ENCODE peak calls at places on chromosome 3, in nine cellular contexts. K is lung, D is A549, C is stomach, M is WTC11, U is uterus, X is astrocyte of the spinal cord, O is psoas muscle, A is B cell. W is an unnamed sample.

GRCh38 chr3:9037113-9037715 is 73.9 kb upstream of the RAD18 start:
- DNase-seq in A (no peak), X (no peak), D (no peak), U (peak), C (no peak), M (no peak), K (no peak), O (no peak), W (no peak)

GRCh38 chr3:140360332-140360731 is 317.5 kb upstream of the TRIM42 start:
- DNase-seq in O (no peak), X (no peak), C (no peak), A (no peak), U (no peak), K (no peak), M (no peak), D (no peak), W (no peak)

GRCh38 chr3:139307072-139307491 is 36.7 kb upstream of the MRPS22 start:
- DNase-seq in U (no peak), C (no peak), K (no peak), D (peak), O (no peak), X (no peak), M (no peak), A (no peak), W (no peak)

GRCh38 chr3:10756546-10756945 is 59.5 kb upstream of the SLC6A11 start:
- DNase-seq in X (no peak), D (no peak), O (no peak), M (no peak), K (no peak), U (no peak), A (no peak), C (no peak), W (no peak)

GRCh38 chr3:27721717-27722564 is at the start of gene EOMES:
- DNase-seq in O (peak), C (peak), D (peak), K (no peak), M (peak), A (no peak), U (no peak), X (peak), W (peak)

GRCh38 chr3:13509816-13510192 is 29.7 kb downstream of the HDAC11 start:
- DNase-seq in U (no peak), A (no peak), D (no peak), M (no peak), O (peak), C (no peak), K (no peak), X (no peak), W (no peak)

GRCh38 chr3:189355481-189356201 is 183.9 kb downstream of the TPRG1 start:
- DNase-seq in O (no peak), C (no peak), X (peak), U (no peak), M (no peak), D (peak), A (no peak), K (no peak), W (no peak)

GRCh38 chr3:72343078-72343477 is 505.2 kb downstream of the SHQ1 start:
- DNase-seq in U (no peak), A (no peak), O (no peak), D (no peak), M (no peak), X (peak), C (no peak), K (no peak), W (no peak)

GRCh38 chr3:159560214-159561004 is 428.2 kb upstream of the IL12A start:
- DNase-seq in X (no peak), U (no peak), A (no peak), O (no peak), M (peak), C (no peak), K (no peak), D (no peak), W (no peak)

GRCh38 chr3:34832865-34833508 is 806.3 kb upstream of the ARPP21 start:
- DNase-seq in M (no peak), K (no peak), X (no peak), C (no peak), D (no peak), U (no peak), O (no peak), A (no peak), W (no peak)

GRCh38 chr3:72273615-72274014 is 488.7 kb upstream of the PROK2 start:
- DNase-seq in O (no peak), X (peak), U (no peak), D (no peak), M (peak), A (no peak), K (no peak), C (no peak), W (no peak)

GRCh38 chr3:44862221-44862637 is 517 bp downstream of the TMEM42 start:
- DNase-seq in D (peak), M (no peak), X (peak), K (no peak), O (no peak), C (no peak), A (peak), U (peak), W (no peak)

GRCh38 chr3:46831316-46831715 is 31.9 kb downstream of the MYL3 start:
- DNase-seq in X (no peak), U (no peak), D (no peak), A (no peak), O (no peak), K (no peak), C (no peak), M (no peak), W (no peak)

GRCh38 chr3:171184372-171184771 is 157.9 kb upstream of the SLC2A2 start:
- DNase-seq in C (no peak), U (no peak), A (no peak), M (no peak), D (no peak), K (no peak), O (no peak), X (no peak), W (peak)

GRCh38 chr3:100023595-100023994 is 90.7 kb downstream of the FILIP1L start:
- DNase-seq in X (no peak), A (no peak), D (no peak), C (no peak), M (no peak), U (no peak), O (no peak), K (no peak), W (no peak)

GRCh38 chr3:101146946-101147345 is 153.7 kb upstream of the ABI3BP start:
- DNase-seq in X (no peak), U (no peak), A (no peak), K (no peak), M (no peak), C (no peak), D (no peak), O (no peak), W (no peak)

GRCh38 chr3:115217678-115218451 is 70.8 kb upstream of the ZBTB20 start:
- DNase-seq in M (peak), D (peak), K (no peak), A (no peak), X (peak), C (no peak), U (peak), O (no peak), W (peak)

GRCh38 chr3:127820221-127820870 is 2.0 kb downstream of the MGLL start:
- DNase-seq in K (peak), M (no peak), C (no peak), X (peak), O (no peak), A (no peak), U (no peak), D (peak), W (no peak)

GRCh38 chr3:184604039-184604955 is 42.7 kb downstream of the EPHB3 start:
- DNase-seq in K (no peak), O (peak), A (no peak), C (no peak), X (no peak), D (no peak), U (no peak), M (peak), W (no peak)

GRCh38 chr3:134059680-134060560 is 30.2 kb upstream of the SLCO2A1 start:
- DNase-seq in D (no peak), A (no peak), M (no peak), O (no peak), K (no peak), C (no peak), X (peak), U (no peak), W (no peak)

GRCh38 chr3:134029256-134029733 is 430 bp downstream of the SLCO2A1 start:
- DNase-seq in A (no peak), X (peak), K (no peak), C (no peak), D (peak), O (no peak), M (no peak), U (no peak), W (no peak)

GRCh38 chr3:53675022-53675697 is 171.1 kb downstream of the CHDH start:
- DNase-seq in O (no peak), M (no peak), C (no peak), X (no peak), U (no peak), D (no peak), K (no peak), A (no peak), W (no peak)

DNA sequence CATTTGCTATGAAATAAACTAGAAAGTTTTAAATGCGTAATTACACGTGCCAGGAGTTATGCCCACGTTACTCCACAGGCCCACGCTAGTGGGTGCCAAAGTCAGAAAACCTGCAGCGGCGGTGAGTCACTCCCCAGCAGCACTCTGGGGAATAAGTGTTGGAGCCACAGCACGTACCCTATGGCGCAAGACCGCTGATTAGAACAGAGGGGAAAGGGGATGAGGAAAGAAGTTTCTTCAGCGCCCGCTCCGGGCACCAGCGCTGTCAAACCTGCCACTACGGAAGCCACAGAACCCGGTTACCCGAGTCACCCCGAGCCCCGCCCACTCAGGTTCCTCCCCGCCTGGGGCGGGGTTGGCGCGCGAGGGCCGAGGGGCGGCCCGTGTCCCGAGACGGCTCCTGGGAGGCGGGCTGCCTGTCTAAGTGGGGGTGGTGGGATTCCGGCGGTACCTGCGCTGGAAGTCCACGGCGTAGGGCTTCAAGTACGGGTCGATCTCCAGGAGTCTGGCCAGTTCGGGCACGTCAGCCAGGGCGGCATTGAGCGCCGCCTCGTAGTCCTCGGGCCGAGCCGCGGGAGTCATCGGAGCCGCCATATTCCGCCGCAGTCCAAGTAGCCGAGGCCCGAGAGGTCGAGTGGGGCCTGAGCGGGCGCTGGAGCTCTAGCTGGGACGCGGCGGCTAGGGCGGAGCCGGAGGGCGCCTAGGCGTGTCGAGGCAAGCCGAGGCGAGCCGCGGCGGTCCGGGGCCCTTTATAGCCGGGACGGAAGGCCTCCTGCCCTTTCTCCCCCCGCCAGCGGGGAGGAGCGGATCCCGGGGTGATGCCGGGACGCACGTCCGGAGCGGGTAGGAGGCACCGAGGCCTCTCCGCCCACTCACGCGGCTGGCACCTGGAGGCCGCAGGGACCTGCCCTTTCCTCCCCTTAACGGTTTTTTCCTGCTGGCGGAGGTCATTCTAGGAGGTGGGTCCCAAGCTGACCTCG is at the start of gene GBE1:
- DNase-seq in A (peak), O (peak), K (peak), X (peak), M (peak), C (peak), U (peak), D (peak), W (peak)
- TF ChIP-seq CTCF in A (peak), O (peak), K (peak), X (peak), M (no peak), C (no peak), U (peak), D (peak), W (peak)

GRCh38 chr3:15636028-15636709 is 34.6 kb downstream of the BTD start:
- DNase-seq in U (peak), O (no peak), M (no peak), D (peak), K (no peak), C (no peak), A (no peak), X (peak), W (peak)
- TF ChIP-seq CTCF in U (no peak), O (no peak), M (no peak), D (no peak), K (no peak), C (no peak), A (no peak), X (no peak), W (no peak)

DNA sequence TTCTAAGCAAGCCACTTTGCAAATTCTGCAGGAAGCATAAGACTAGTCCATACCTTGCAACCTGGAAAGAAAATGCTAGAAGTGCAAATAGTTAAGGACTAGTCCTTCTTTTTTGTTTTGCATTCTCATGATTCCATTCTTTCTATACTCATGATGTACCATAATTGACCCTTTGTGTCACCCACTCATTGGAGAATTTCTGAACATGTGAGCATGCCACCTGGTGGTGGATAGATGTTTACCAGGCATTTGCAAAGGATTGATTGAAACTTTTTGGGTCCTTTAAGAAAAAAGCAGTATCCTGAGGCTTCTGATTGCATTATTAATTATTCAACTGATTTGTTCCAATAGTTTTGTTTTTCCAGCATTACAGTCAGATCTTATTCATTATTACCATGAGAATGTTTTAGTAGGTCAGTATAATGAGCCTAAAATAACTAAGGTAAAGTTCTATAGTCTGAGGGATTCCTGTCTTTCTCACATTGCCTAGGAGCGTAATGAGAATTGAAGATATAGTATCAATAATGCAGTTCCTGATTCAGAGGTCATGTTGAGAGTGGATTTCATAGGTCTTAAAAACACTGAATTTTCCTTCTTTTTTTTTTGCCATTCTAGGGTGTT is 20.2 kb upstream of the DIPK2A start:
- DNase-seq in X (peak), O (no peak), D (peak), M (peak), U (no peak), K (peak), C (no peak), A (peak), W (peak)
- TF ChIP-seq CTCF in X (peak), O (peak), D (peak), M (peak), U (peak), K (peak), C (no peak), A (peak), W (peak)

GRCh38 chr3:49132437-49133225 is at the start of gene LAMB2:
- DNase-seq in U (peak), A (no peak), C (peak), X (peak), M (peak), D (peak), O (peak), K (peak), W (no peak)
- TF ChIP-seq CTCF in U (peak), A (no peak), C (no peak), X (peak), M (no peak), D (peak), O (no peak), K (no peak), W (no peak)

GRCh38 chr3:123071581-123071980 is 4.8 kb downstream of the PDIA5 start:
- DNase-seq in A (no peak), C (no peak), K (no peak), X (no peak), O (no peak), M (no peak), D (no peak), U (no peak), W (no peak)

GRCh38 chr3:123072152-123072551 is 5.3 kb downstream of the PDIA5 start:
- DNase-seq in K (no peak), D (no peak), M (no peak), U (no peak), C (peak), A (no peak), O (no peak), X (no peak), W (no peak)

GRCh38 chr3:123070471-123070870 is 3.6 kb downstream of the PDIA5 start:
- DNase-seq in D (no peak), A (no peak), O (no peak), M (no peak), X (no peak), K (no peak), C (no peak), U (no peak), W (no peak)

GRCh38 chr3:123072564-123072963 is 5.7 kb downstream of the PDIA5 start:
- DNase-seq in M (no peak), X (no peak), K (no peak), U (no peak), O (no peak), A (no peak), D (no peak), C (no peak), W (no peak)

GRCh38 chr3:123071146-123071545 is 4.3 kb downstream of the PDIA5 start:
- DNase-seq in D (peak), A (no peak), C (no peak), U (no peak), K (no peak), X (no peak), O (no peak), M (peak), W (no peak)
- TF ChIP-seq CTCF in D (no peak), A (no peak), C (no peak), U (no peak), K (no peak), X (peak), O (no peak), M (no peak), W (no peak)

GRCh38 chr3:98826126-98826525 is 63.0 kb downstream of the ST3GAL6 start:
- DNase-seq in M (no peak), D (no peak), K (no peak), O (no peak), C (no peak), U (no peak), A (no peak), X (no peak), W (no peak)

GRCh38 chr3:98823791-98824190 is 60.7 kb downstream of the ST3GAL6 start:
- DNase-seq in O (no peak), U (no peak), X (no peak), M (no peak), A (no peak), K (no peak), C (no peak), D (no peak), W (no peak)

GRCh38 chr3:98824256-98824655 is 61.1 kb downstream of the ST3GAL6 start:
- DNase-seq in O (no peak), D (no peak), K (no peak), M (no peak), A (no peak), U (no peak), X (no peak), C (no peak), W (no peak)

GRCh38 chr3:98829246-98829832 is 66.2 kb downstream of the ST3GAL6 start:
- DNase-seq in D (no peak), C (no peak), U (no peak), K (no peak), O (no peak), X (no peak), M (no peak), A (no peak), W (no peak)

DNA sequence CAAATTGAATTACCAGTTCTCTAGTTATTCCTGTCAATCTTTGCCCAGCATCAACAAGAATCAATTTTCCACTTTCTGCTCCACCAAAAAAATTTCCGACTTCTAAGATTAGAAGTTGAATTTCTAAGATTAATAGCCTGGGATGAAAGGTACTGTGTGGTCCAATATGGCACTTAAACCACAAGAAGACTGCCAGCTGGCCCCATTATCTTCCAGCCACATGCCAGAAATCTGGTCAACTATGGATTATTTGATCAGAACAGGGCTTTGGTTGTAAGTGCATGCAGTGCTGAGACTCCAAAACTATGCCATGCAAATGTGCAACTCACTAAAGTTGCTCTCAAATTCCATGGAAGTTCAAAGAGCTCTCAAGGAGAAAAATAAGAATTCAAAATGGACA is 64.1 kb downstream of the ST3GAL6 start:
- DNase-seq in X (no peak), O (no peak), D (no peak), K (no peak), A (no peak), C (no peak), M (no peak), U (no peak), W (no peak)
- TF ChIP-seq CTCF in X (no peak), O (no peak), D (no peak), K (no peak), A (no peak), C (no peak), M (no peak), U (no peak), W (no peak)

GRCh38 chr3:64109438-64109837 is 86.1 kb upstream of the PSMD6 start:
- DNase-seq in M (no peak), O (no peak), X (no peak), C (no peak), U (no peak), D (peak), A (no peak), K (no peak), W (no peak)

GRCh38 chr3:64114651-64115050 is 91.4 kb upstream of the PSMD6 start:
- DNase-seq in D (no peak), K (no peak), A (no peak), X (no peak), C (no peak), O (no peak), U (no peak), M (no peak), W (no peak)

GRCh38 chr3:64111083-64111482 is 87.8 kb upstream of the PSMD6 start:
- DNase-seq in A (no peak), U (no peak), C (no peak), D (no peak), K (no peak), M (no peak), X (no peak), O (no peak), W (no peak)

GRCh38 chr3:64108784-64109317 is 85.6 kb upstream of the PSMD6 start:
- DNase-seq in O (no peak), U (no peak), A (no peak), C (no peak), M (no peak), X (no peak), D (no peak), K (no peak), W (no peak)

GRCh38 chr3:64111872-64112271 is 88.6 kb upstream of the PSMD6 start:
- DNase-seq in C (no peak), M (no peak), A (no peak), O (no peak), K (no peak), X (no peak), U (no peak), D (peak), W (no peak)
- TF ChIP-seq CTCF in C (no peak), M (no peak), A (no peak), O (no peak), K (no peak), X (no peak), U (no peak), D (no peak), W (no peak)